ENCODE peak calls at places on chromosomes 16 and 17, in seven cellular contexts. U is lower leg skin, R is stomach, L is A549, W is WTC11, O is PC-3, E is choroid plexus epithelial cell. X is an unnamed sample.

GRCh38 chr16:68274441-68274840 is 10.1 kb downstream of the SLC7A6 start:
- DNase-seq in U (no peak), O (no peak), W (no peak), L (no peak), R (no peak), E (no peak), X (no peak)

GRCh38 chr16:85631802-85632393 is 18.8 kb downstream of the GSE1 start:
- DNase-seq in U (no peak), W (no peak), R (no peak), L (no peak), E (no peak), O (no peak), X (no peak)

GRCh38 chr17:49224198-49224996 is 6.2 kb downstream of the PHOSPHO1 start:
- DNase-seq in O (no peak), U (peak), R (peak), W (peak), L (no peak), E (no peak), X (peak)

GRCh38 chr17:50100921-50101345 is 5.8 kb downstream of the PDK2 start:
- DNase-seq in U (no peak), R (no peak), W (no peak), O (no peak), E (no peak), L (no peak), X (peak)

GRCh38 chr17:17555906-17556305 is 35.6 kb downstream of the PEMT start:
- DNase-seq in U (no peak), E (no peak), R (no peak), W (no peak), L (no peak), O (no peak), X (no peak)

GRCh38 chr16:46920402-46921068 is 36.4 kb downstream of the GPT2 start:
- DNase-seq in O (no peak), W (no peak), L (no peak), U (no peak), R (peak), E (no peak), X (no peak)

GRCh38 chr16:30774367-30775130 is 12.4 kb downstream of the RNF40 start:
- DNase-seq in E (no peak), O (no peak), R (no peak), L (no peak), U (no peak), W (no peak), X (no peak)

GRCh38 chr16:66844342-66845079 is at the start of gene CA7:
- DNase-seq in O (no peak), L (no peak), R (no peak), W (peak), E (no peak), U (peak), X (peak)

GRCh38 chr17:28807925-28808641 is 34.5 kb downstream of the FAM222B start:
- DNase-seq in W (no peak), O (peak), L (peak), R (no peak), E (peak), U (no peak), X (peak)

GRCh38 chr16:1863681-1864460 is 8.1 kb downstream of the MEIOB start:
- DNase-seq in R (no peak), L (no peak), U (no peak), E (peak), O (peak), W (no peak), X (peak)

GRCh38 chr16:85935957-85936760 is 37.2 kb downstream of the IRF8 start:
- DNase-seq in E (peak), U (no peak), R (no peak), O (no peak), L (no peak), W (no peak), X (no peak)

GRCh38 chr16:30755955-30756780 is 5.7 kb downstream of the CFAP119 start:
- DNase-seq in W (no peak), L (no peak), E (no peak), U (no peak), O (no peak), R (no peak), X (no peak)

GRCh38 chr17:33968350-33969044 is 286.6 kb upstream of the CCL2 start:
- DNase-seq in W (no peak), R (no peak), O (no peak), L (no peak), E (no peak), U (no peak), X (no peak)

GRCh38 chr17:45813051-45813731 is 29.1 kb downstream of the CRHR1 start:
- DNase-seq in O (no peak), W (peak), R (no peak), U (no peak), E (peak), L (no peak), X (no peak)

GRCh38 chr17:44607836-44608690 is 48.2 kb upstream of the MEIOC start:
- DNase-seq in R (no peak), E (peak), W (peak), L (no peak), U (no peak), O (no peak), X (peak)

GRCh38 chr17:7711356-7711755 is 6.2 kb upstream of the DNAH2 start:
- DNase-seq in L (peak), E (no peak), U (no peak), W (peak), O (no peak), R (no peak), X (peak)

GRCh38 chr17:72430611-72431432 is 310.0 kb downstream of the SOX9 start:
- DNase-seq in L (no peak), O (peak), E (no peak), U (no peak), R (no peak), W (peak), X (no peak)

DNA sequence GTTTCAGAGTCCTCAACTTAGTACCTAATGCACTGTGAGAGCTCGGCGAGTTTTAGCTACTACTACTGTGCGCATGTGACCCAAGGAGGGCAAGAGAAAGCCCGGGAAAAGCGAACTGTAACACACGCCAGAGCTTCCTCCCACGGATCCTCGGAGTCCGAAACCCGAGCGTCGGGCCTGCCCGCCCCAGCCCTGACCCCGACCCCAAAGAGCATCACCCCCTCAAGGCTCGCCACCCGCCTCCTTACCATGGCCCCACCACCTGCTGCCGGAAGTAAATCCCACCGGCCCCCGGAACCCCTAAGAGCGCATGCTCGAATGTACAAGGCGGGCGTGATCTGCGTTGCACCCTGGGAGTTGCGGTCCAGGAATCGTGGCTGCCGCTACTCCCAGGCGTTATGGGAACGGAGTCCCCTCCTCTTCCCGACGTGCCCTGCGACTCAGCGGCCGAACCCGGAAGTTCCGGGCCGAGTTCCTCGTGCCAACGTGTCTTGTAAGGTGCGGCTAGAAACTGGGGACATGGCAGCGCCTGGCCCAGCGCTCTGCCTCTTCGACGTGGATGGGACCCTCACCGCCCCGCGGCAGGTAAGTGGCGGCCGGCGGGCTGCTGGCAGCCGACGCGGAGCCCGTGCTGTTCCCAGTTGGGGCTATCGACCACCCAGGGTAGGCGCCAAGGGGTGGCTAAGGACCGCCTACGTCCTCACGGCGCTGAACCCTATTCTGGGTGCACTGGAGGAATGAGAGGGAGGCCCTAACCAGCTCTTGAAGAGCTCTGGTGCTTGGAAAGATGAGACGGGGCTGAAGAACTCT is at the start of the genes PMM2 and TMEM186:
- DNase-seq in R (peak), O (peak), E (peak), U (peak), L (peak), W (peak), X (peak)
- TF ChIP-seq CTCF in R (no peak), O (no peak), E (no peak), U (no peak), L (no peak), W (no peak), X (no peak)

DNA sequence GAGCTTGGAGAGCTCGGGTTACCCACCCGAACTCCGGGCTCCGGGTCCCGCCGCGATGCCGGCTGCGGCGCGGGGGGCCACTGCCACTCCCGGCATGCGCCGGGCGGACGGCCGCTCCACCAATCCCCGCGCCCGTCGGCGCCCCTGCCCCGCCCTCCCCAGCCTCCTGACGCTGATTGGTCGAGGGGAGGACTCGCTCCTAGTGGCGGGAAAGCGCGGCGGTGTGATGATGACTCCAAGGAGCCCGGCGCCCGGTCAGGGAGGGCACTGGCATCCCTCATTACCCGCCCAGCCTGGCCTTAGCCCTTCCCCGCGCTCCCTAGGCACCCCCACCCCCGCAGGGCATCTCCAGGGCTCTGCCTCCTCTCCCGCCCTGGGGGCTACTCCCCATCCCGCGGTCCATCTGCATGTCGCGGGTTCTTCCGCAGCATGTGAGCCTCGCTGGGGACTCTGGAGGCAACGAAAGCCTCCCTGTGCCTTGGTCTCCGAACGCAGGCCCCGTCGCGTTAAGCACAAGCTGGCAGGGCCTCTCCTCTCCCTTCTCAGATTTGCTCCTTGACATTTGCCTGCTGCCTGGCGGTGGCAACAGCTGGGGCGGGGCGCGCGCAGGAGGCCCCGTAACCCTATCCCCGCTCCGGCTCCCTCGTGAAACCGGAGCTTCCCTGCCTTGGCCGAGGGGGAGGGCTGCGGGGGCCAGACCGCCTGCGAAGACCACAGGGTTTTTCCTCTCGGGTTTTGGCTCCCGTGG is 1.7 kb downstream of the ATP2A1 start:
- DNase-seq in O (peak), L (peak), R (peak), E (peak), U (peak), W (peak), X (peak)
- TF ChIP-seq CTCF in O (no peak), L (no peak), R (peak), E (no peak), U (no peak), W (no peak), X (no peak)

DNA sequence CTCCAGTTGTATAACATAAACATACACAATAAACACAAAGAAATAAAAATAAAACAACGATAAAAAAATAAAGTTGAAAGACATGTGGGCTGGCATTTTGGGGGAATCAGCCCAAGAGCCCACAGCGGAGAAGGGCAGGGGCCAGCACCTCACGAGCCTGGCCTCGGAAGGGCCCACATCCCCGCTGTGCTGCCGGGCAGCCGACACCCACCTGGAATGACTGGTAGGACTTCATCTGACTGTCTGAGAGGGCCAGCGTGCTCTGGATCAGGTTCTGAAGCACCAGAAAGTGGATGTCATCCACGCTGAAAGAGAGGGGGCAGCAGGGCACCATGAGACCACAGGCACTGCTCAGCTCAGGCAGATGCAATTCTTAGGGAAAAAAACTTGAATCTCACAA is 73.5 kb downstream of the GTF3C1 start:
- DNase-seq in R (no peak), W (no peak), E (no peak), U (no peak), O (no peak), L (no peak), X (no peak)
- TF ChIP-seq CTCF in R (no peak), W (no peak), E (peak), U (no peak), O (no peak), L (no peak), X (no peak)

GRCh38 chr17:32929588-32929987 is 1.6 kb downstream of the TMEM98 start:
- DNase-seq in L (no peak), R (no peak), O (no peak), U (peak), W (no peak), E (no peak), X (no peak)
- TF ChIP-seq CTCF in L (no peak), R (no peak), O (no peak), U (no peak), W (no peak), E (no peak), X (no peak)

DNA sequence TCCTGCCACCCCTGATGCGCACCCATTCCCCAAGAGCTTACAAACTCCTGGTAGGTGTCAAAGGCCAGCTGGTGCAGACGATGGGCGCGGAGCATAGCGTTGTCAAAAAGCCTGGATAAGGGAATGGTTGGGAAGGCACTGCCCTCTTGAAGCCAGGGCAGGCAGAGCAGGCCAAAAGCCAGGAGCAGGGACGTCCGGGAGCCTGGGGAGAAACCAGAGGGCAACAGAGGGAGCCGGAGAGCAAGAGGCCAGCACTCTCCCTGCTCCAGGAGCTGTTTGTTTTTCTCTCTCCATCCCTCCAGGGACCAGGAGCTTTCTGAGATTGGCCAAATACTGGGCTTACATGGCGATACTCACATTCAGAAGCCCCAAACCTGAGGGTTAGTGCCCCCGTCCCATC is 334 bp downstream of the GH1 start:
- DNase-seq in O (peak), U (no peak), L (no peak), E (no peak), W (peak), R (no peak), X (no peak)
- TF ChIP-seq CTCF in O (peak), U (no peak), L (no peak), E (no peak), W (no peak), R (no peak), X (no peak)

DNA sequence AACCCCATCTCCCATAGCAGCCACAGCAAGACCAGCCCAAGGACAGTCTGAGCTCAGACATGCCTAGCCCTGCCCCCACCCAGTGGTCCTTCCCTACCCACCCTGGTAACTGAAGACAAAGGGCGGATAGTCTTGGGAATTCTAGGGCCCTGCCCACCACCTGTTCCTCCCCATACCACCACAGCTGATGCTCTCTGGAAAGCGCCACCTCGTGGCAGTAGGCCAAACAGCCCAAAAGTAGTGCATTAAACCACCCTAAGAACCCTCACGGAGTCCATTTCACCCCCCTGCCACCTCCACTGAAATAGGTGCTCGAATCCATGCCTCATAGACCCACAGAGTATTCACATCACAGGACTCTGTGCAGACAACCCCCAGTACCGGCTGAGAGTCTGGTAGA is 1021.4 kb downstream of the CDH8 start:
- DNase-seq in E (no peak), L (no peak), O (no peak), U (no peak), R (no peak), W (peak), X (no peak)
- TF ChIP-seq CTCF in E (no peak), L (no peak), O (no peak), U (no peak), R (no peak), W (peak), X (no peak)

GRCh38 chr17:35144840-35145239 is 2.7 kb upstream of the NLE1 start:
- DNase-seq in E (no peak), O (no peak), U (no peak), W (no peak), L (no peak), R (no peak), X (no peak)

GRCh38 chr17:35138218-35138617 is 3.9 kb downstream of the NLE1 start:
- DNase-seq in U (no peak), L (no peak), R (no peak), E (no peak), O (no peak), W (no peak), X (no peak)

GRCh38 chr17:35141681-35142466 is at the start of gene NLE1:
- DNase-seq in E (peak), O (peak), W (peak), L (peak), U (peak), R (peak), X (peak)

GRCh38 chr17:35146214-35146833 is 1.3 kb upstream of the UNC45B start:
- DNase-seq in R (no peak), E (no peak), W (no peak), O (no peak), L (no peak), U (no peak), X (no peak)

GRCh38 chr17:35142467-35142796 is 329 bp upstream of the NLE1 start:
- DNase-seq in E (no peak), L (no peak), R (no peak), U (no peak), W (no peak), O (no peak), X (no peak)
- TF ChIP-seq CTCF in E (no peak), L (no peak), R (no peak), U (no peak), W (no peak), O (no peak), X (no peak)

GRCh38 chr17:67995568-67996191 is 589 bp downstream of the C17orf58 start:
- DNase-seq in O (peak), E (peak), L (peak), W (peak), R (peak), U (peak), X (no peak)
- TF ChIP-seq CTCF in O (peak), E (no peak), L (no peak), W (no peak), R (no peak), U (no peak), X (no peak)